ENCODE peak calls at places on chromosomes 13 and 19, in seven cellular contexts. Z is SK-N-SH; I is stimulated activated CD4-positive, alpha-beta T cell treated with anti-CD3 and anti-CD28 coated beads, Interleukin-1b, Interleukin-23, amount 100 ng/mL, for 1 hour; P is astrocyte of the cerebellum; U is erythroblast; C is LoVo; F is mucosa of descending colon. D is an unnamed sample.
A peak's percentile ranks its signal among the peaks of the same experiment; 100 is the strongest.

GRCh38 chr19:41456342-41456918 is 13.5 kb downstream of the ERICH4 start:
- DNase-seq in F (no peak), Z (no peak), C (no peak), P (no peak), I (no peak), U (no peak), D (no peak)

GRCh38 chr19:15010497-15011255 is 31.0 kb upstream of the SLC1A6 start:
- DNase-seq in C (no peak), I (no peak), P (no peak), U (no peak), F (no peak), Z (no peak), D (no peak)

GRCh38 chr19:49469828-49470614 is 4.0 kb upstream of the FLT3LG start:
- DNase-seq in I (peak; percentile 42), U (no peak), F (peak; percentile 77), P (no peak), C (no peak), Z (no peak), D (no peak)

GRCh38 chr13:50916701-50917184 is 7.2 kb downstream of the RNASEH2B start:
- DNase-seq in I (no peak), F (peak; percentile 36), C (no peak), P (no peak), Z (no peak), U (peak; percentile 14), D (peak; percentile 92)

GRCh38 chr19:27774337-27774736 is 1438.6 kb downstream of the UQCRFS1 start:
- DNase-seq in C (no peak), I (no peak), Z (no peak), F (no peak), U (peak; percentile 24), P (no peak), D (peak; percentile 18)

GRCh38 chr13:24511824-24512207 is 762 bp downstream of the PARP4 start:
- DNase-seq in Z (peak; percentile 50), F (no peak), P (no peak), U (no peak), C (no peak), I (no peak), D (peak; percentile 86)

GRCh38 chr19:8111376-8111775 is 38.0 kb downstream of the FBN3 start:
- DNase-seq in P (no peak), I (no peak), Z (no peak), F (no peak), C (no peak), U (no peak), D (no peak)

GRCh38 chr13:98105929-98106336 is 37.0 kb upstream of the FARP1 start:
- DNase-seq in I (no peak), Z (no peak), F (no peak), U (peak; percentile 64), P (no peak), C (no peak), D (peak; percentile 95)

GRCh38 chr19:1400281-1401137 is 833 bp downstream of the GAMT start:
- DNase-seq in P (no peak), Z (peak; percentile 82), F (no peak), C (no peak), I (no peak), U (no peak), D (no peak)